ENCODE peak calls at places on chromosomes 11 and 22, in five cellular contexts. One of them, this sample, is unnamed.

GRCh38 chr11:19725379-19726079 is 12.9 kb downstream of the NAV2 start:
- DNase-seq in H9: no peak
- DNase-seq in AG09309: no peak
- DNase-seq in endothelial cell: no peak
- DNase-seq in OCI-LY7: no peak
- DNase-seq in this sample: no peak

GRCh38 chr11:94308024-94308423 is 3.6 kb downstream of the IZUMO1R start:
- DNase-seq in OCI-LY7: no peak
- DNase-seq in H9: no peak
- DNase-seq in AG09309: no peak
- DNase-seq in endothelial cell: no peak
- DNase-seq in this sample: no peak

GRCh38 chr11:8682219-8683114 is at the start of the genes RPL27A and TRIM66:
- DNase-seq in AG09309: peak; percentile 72
- DNase-seq in OCI-LY7: peak; percentile 97
- DNase-seq in H9: peak; percentile 97
- DNase-seq in endothelial cell: peak; percentile 100
- DNase-seq in this sample: peak; percentile 91

GRCh38 chr11:119593346-119593745 is 135.7 kb downstream of the NECTIN1 start:
- DNase-seq in H9: no peak
- DNase-seq in OCI-LY7: no peak
- DNase-seq in AG09309: no peak
- DNase-seq in endothelial cell: no peak
- DNase-seq in this sample: no peak

GRCh38 chr11:66007201-66007634 is 4.6 kb upstream of the CST6 start:
- DNase-seq in H9: no peak
- DNase-seq in endothelial cell: no peak
- DNase-seq in OCI-LY7: no peak
- DNase-seq in AG09309: no peak
- DNase-seq in this sample: no peak

GRCh38 chr11:130124096-130124495 is 35.5 kb upstream of the ST14 start:
- DNase-seq in endothelial cell: no peak
- DNase-seq in AG09309: peak; percentile 79
- DNase-seq in OCI-LY7: no peak
- DNase-seq in H9: no peak
- DNase-seq in this sample: peak; percentile 30

GRCh38 chr22:47341464-47341863 is 579.0 kb downstream of the TBC1D22A start:
- DNase-seq in OCI-LY7: no peak
- DNase-seq in H9: no peak
- DNase-seq in endothelial cell: no peak
- DNase-seq in AG09309: no peak
- DNase-seq in this sample: no peak

GRCh38 chr22:19174106-19175025 is 4.2 kb downstream of the SLC25A1 start:
- DNase-seq in endothelial cell: no peak
- DNase-seq in AG09309: peak; percentile 29
- DNase-seq in OCI-LY7: peak; percentile 83
- DNase-seq in H9: peak; percentile 65
- DNase-seq in this sample: no peak

GRCh38 chr22:39016592-39016991 is 2.5 kb downstream of the APOBEC3C start:
- DNase-seq in OCI-LY7: no peak
- DNase-seq in endothelial cell: no peak
- DNase-seq in H9: no peak
- DNase-seq in AG09309: no peak
- DNase-seq in this sample: no peak

GRCh38 chr22:39010946-39011625 is 3.0 kb upstream of the APOBEC3C start:
- DNase-seq in OCI-LY7: no peak
- DNase-seq in H9: no peak
- DNase-seq in endothelial cell: no peak
- DNase-seq in AG09309: no peak
- DNase-seq in this sample: no peak

GRCh38 chr22:39012525-39013516 is 1.2 kb upstream of the APOBEC3C start:
- DNase-seq in AG09309: no peak
- DNase-seq in OCI-LY7: no peak
- DNase-seq in H9: no peak
- DNase-seq in endothelial cell: no peak
- DNase-seq in this sample: no peak

GRCh38 chr22:39017596-39018365 is 3.1 kb upstream of the APOBEC3D start:
- DNase-seq in H9: peak; percentile 93
- DNase-seq in AG09309: no peak
- DNase-seq in OCI-LY7: no peak
- DNase-seq in endothelial cell: no peak
- DNase-seq in this sample: no peak

DNA sequence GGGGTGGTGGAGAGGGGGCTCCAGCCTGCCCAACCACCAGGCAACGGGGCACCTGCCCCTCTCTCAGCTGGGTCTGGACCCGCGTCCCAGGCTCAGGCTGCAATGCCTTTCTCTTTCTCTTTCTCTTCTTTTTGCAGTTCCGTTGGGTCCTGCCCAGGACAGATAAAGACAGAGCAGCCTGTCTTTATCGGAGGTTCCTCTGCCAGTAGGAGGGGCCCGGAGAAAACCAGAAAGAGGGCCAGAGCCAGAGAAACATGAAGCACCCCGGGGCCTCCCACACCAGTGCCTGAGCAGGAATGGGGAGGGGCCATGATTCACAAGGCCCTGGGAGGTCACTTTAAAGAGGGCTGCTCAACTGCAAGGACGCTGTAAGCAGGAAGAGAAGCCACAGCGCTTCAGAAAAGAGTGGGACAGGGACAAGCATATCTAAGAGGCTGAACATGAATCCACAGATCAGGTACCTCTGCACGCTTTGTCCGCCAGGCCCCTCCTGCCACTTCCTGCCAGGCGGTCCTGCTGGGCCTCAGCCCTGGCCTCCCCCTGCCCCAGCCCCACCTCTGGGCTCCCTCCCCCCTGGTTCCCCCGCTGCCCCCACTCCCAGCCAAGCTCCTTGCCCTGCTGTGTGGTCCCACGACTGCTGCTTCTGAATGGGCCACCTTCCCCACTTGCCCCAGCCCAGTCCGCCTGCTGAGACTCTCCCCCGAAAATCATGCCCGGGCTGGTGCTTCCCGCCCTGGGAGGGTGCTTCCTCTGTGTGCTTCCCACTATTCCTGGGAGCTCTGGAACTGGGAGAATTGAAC is at the start of gene APOBEC3C:
- DNase-seq in OCI-LY7: peak; percentile 70
- DNase-seq in H9: peak; percentile 71
- DNase-seq in endothelial cell: peak; percentile 32
- DNase-seq in AG09309: peak; percentile 63
- DNase-seq in this sample: peak; percentile 74
- TF ChIP-seq CTCF in OCI-LY7: no peak
- TF ChIP-seq CTCF in H9: peak; percentile 14
- TF ChIP-seq CTCF in endothelial cell: no peak
- TF ChIP-seq CTCF in AG09309: peak; percentile 12
- TF ChIP-seq CTCF in this sample: peak; percentile 18

DNA sequence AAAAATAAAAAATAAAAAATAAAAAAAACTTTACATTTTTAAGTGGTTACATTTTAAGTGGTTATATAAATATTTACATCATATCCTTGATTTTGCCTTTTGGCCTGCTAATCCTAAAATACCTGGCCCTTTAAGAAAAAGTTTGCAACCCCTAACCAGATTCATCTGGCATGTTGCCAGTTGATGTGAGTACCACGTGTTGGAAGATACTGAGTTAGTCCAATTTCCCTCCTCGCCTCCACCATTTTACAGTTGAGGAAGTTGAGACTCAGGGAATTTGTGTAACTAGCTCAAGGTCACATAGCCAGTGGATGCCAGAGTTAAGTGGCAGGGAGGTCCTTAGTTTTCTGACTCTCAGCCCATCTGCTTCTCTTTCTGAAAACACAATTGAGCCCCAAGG is 5.1 kb downstream of the ELF5 start:
- DNase-seq in H9: no peak
- DNase-seq in endothelial cell: no peak
- DNase-seq in OCI-LY7: no peak
- DNase-seq in AG09309: no peak
- DNase-seq in this sample: no peak
- TF ChIP-seq CTCF in H9: no peak
- TF ChIP-seq CTCF in endothelial cell: no peak
- TF ChIP-seq CTCF in OCI-LY7: no peak
- TF ChIP-seq CTCF in AG09309: no peak
- TF ChIP-seq CTCF in this sample: no peak

DNA sequence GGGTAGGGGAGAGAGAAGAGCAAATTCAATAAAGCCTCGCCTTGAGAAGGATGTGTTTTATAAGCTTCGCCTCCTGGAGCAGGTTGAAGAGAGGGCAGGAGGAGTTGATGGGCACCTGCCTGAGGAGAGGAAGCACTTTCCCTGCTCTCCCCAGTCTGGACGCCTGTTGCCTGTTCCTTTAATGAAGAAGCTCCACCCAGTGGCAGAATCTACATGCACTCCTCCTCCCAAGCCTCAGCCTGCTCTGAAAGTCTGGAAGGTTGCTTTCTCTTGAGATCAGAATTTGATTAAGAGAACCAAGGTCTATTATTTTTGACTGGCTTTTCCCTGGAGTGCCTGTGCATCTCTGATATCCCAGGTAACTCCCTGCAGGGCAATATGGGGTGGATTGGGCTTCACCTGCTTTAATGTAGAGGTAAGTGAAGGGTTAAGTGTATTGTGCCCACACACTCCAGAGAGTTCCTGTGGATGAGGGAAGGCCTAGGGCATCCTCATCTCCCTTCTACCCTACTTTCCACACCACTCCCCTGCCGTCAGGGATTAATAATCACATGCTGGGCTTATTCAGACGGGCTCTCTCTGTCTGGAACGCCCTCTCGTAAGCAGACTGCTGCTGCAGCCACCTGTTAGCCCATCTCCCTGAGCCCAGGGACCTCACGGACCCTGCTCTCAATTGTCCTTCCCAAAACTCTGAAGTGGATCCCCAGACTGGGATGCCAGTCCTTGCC is 22.3 kb downstream of the NTM start:
- DNase-seq in AG09309: no peak
- DNase-seq in OCI-LY7: peak; percentile 16
- DNase-seq in H9: peak; percentile 59
- DNase-seq in endothelial cell: peak; percentile 24
- DNase-seq in this sample: no peak
- TF ChIP-seq CTCF in AG09309: no peak
- TF ChIP-seq CTCF in OCI-LY7: peak; percentile 51
- TF ChIP-seq CTCF in H9: peak; percentile 60
- TF ChIP-seq CTCF in endothelial cell: no peak
- TF ChIP-seq CTCF in this sample: peak; percentile 9

DNA sequence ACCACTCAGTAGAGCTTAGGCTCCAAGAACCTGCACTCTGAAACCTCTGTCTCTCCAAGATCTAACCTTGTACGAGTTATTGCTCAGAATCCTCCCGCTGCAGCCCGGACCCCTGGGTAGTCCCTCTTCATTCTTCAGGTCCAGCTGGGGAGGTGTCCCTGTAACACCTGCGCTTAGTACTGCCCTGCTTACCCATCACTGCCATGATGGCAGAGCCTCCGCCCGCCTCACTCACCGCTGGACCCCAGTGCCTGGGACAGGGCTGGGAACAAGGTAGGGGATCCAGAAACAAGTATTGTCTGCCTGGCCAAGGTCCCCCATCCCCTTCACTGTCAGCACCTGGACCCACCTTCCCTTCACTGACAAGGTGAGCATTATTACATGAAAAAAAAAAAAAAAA is 50.3 kb downstream of the THAP12 start:
- DNase-seq in endothelial cell: no peak
- DNase-seq in AG09309: no peak
- DNase-seq in OCI-LY7: no peak
- DNase-seq in H9: no peak
- DNase-seq in this sample: no peak
- TF ChIP-seq CTCF in endothelial cell: no peak
- TF ChIP-seq CTCF in AG09309: no peak
- TF ChIP-seq CTCF in OCI-LY7: no peak
- TF ChIP-seq CTCF in H9: no peak
- TF ChIP-seq CTCF in this sample: no peak

This sample was measured in AG04450.